ENCODE peak calls at places on chromosomes 1 and 21, in four cellular contexts. N, C, Y and G are unnamed samples.
A peak's percentile ranks its signal among the peaks of the same experiment; 100 is the strongest.

GRCh38 chr1:40824591-40825429 is 37.4 kb downstream of the CITED4 start:
- DNase-seq in Y (no peak), C (no peak), N (no peak), G (no peak)

GRCh38 chr1:229186373-229187056 is 84.4 kb upstream of the RAB4A start:
- DNase-seq in N (no peak), C (no peak), Y (no peak), G (no peak)

GRCh38 chr1:188958461-188959115 is 1519.1 kb downstream of the BRINP3 start:
- DNase-seq in N (no peak), Y (no peak), C (no peak), G (no peak)

GRCh38 chr1:73401666-73402065 is 796.3 kb downstream of the LRRIQ3 start:
- DNase-seq in Y (no peak), N (no peak), C (no peak), G (no peak)

GRCh38 chr1:26887125-26887524 is 3.0 kb downstream of the GPN2 start:
- DNase-seq in N (no peak), C (peak; percentile 23), Y (no peak), G (no peak)

GRCh38 chr1:64093941-64094340 is 109.5 kb upstream of the UBE2U start:
- DNase-seq in C (no peak), N (no peak), Y (no peak), G (no peak)

GRCh38 chr1:207407655-207408256 is 46.4 kb upstream of the CR2 start:
- DNase-seq in Y (no peak), N (no peak), C (peak; percentile 13), G (no peak)

GRCh38 chr1:6273380-6273891 is 12.5 kb upstream of the GPR153 start:
- DNase-seq in N (no peak), C (no peak), Y (no peak), G (no peak)

GRCh38 chr1:227125929-227126545 is 185.9 kb downstream of the COQ8A start:
- DNase-seq in C (no peak), Y (no peak), N (no peak), G (no peak)

GRCh38 chr1:41547781-41548560 is 63.5 kb upstream of the EDN2 start:
- DNase-seq in Y (no peak), C (no peak), N (no peak), G (no peak)

GRCh38 chr1:70204578-70204977 is 801 bp downstream of the LRRC40 start:
- DNase-seq in N (no peak), Y (no peak), C (no peak), G (no peak)

GRCh38 chr1:84768634-84769033 is 78.4 kb upstream of the SSX2IP start:
- DNase-seq in N (no peak), C (no peak), Y (no peak), G (no peak)

GRCh38 chr1:225896937-225897549 is 8.1 kb upstream of the LEFTY1 start:
- DNase-seq in C (peak; percentile 26), Y (no peak), N (peak; percentile 77), G (no peak)

GRCh38 chr21:27759820-27760219 is 792.9 kb upstream of the ADAMTS5 start:
- DNase-seq in N (no peak), C (no peak), Y (no peak), G (no peak)

GRCh38 chr21:27764056-27764455 is 797.2 kb upstream of the ADAMTS5 start:
- DNase-seq in N (no peak), C (no peak), Y (no peak), G (no peak)

GRCh38 chr21:27756191-27756590 is 789.3 kb upstream of the ADAMTS5 start:
- DNase-seq in C (no peak), Y (no peak), N (no peak), G (no peak)

GRCh38 chr21:27761623-27762022 is 794.7 kb upstream of the ADAMTS5 start:
- DNase-seq in Y (no peak), C (no peak), N (no peak), G (no peak)

DNA sequence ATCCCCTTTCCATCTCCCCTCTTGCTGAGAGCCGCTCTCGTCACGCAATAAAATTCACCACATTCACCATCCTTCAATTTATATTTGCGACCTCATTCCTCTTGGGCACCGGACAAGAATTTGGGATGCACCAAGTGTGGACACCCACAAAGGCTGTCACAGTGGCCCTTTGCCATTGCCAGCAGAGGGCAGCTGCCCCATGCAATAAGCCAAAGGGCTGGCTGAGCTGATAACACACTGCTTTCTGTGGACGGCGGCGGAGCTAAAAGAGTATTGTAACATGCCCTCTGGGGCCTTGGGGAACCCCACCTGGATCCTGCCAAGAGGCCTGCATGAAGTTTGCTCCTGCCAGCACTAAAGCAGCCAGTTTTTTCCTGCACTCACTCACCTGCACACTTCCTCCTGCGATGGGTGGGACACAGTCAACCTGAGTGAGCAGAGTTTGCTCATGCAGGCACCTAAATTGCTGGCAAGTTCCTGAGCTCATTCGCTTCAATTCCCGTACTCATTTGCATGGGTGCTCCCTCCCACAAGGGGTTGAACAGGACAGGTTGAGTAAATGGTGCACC is 792.3 kb upstream of the ADAMTS5 start:
- DNase-seq in C (peak; percentile 5), Y (no peak), N (peak; percentile 47), G (no peak)
- TF ChIP-seq CTCF in C (peak; percentile 10), Y (no peak), N (peak; percentile 32), G (no peak)

GRCh38 chr1:2198571-2198970 is 4.0 kb upstream of the FAAP20 start:
- DNase-seq in N (peak; percentile 67), C (no peak), Y (no peak), G (no peak)
- H3K4me3 ChIP-seq in N (no peak overlapping the region), C (no peak overlapping the region), Y (peak overlapping the region; percentile 60), G (no peak overlapping the region)

GRCh38 chr1:46444466-46444865 is 45.2 kb upstream of the DMBX1 start:
- DNase-seq in Y (no peak), C (no peak), N (no peak), G (no peak)
- TF ChIP-seq CTCF in Y (no peak), C (no peak), N (no peak), G (no peak)

GRCh38 chr1:1959840-1960479 is 40.9 kb upstream of the TMEM52 start:
- DNase-seq in N (peak; percentile 81), C (peak; percentile 79), Y (no peak), G (no peak)
- H3K4me3 ChIP-seq in N (no peak overlapping the region), C (no peak overlapping the region), Y (no peak overlapping the region), G (no peak overlapping the region)

GRCh38 chr21:37547615-37547975 is 181.0 kb downstream of the DYRK1A start:
- DNase-seq in Y (no peak), C (no peak), N (no peak), G (peak; percentile 25)

GRCh38 chr21:37546949-37547614 is 180.5 kb downstream of the DYRK1A start:
- DNase-seq in Y (no peak), C (peak; percentile 7), N (no peak), G (peak; percentile 79)

GRCh38 chr21:37542512-37542911 is 175.9 kb downstream of the DYRK1A start:
- DNase-seq in C (no peak), Y (no peak), N (no peak), G (no peak)

GRCh38 chr21:37548521-37548981 is 182.0 kb downstream of the DYRK1A start:
- DNase-seq in C (no peak), Y (no peak), N (no peak), G (peak; percentile 52)

DNA sequence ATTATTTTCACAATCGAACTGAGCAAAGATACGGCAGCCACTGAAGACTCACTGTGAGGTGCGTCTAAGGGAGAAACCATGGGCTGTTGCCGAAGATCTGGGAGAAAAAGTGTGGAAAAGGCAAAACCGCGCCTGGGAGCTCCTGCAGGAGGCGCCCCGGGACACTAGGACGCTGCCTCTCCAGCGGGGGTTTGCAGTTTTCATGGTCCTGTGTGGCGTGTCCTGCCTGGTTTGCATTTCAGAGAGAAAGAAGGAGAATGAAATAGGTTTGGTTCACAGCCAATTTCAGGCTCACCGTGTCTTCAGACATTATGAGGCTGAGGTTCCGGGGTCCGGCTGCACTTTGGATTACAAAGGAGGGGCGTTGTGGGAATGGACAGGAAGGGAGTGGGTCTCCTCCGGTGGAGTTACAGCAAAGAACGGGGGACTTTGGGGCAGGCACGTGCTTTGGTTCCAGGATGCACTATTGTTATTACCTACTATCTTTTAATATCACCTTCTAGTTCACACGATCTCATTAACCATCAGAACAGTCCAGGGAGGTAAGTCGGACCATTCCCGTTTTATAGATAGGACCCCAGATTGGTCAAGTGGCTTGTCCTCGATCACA is 179.8 kb downstream of the DYRK1A start:
- DNase-seq in Y (no peak), N (no peak), C (no peak), G (no peak)
- TF ChIP-seq CTCF in Y (no peak), N (no peak), C (no peak), G (no peak)

DNA sequence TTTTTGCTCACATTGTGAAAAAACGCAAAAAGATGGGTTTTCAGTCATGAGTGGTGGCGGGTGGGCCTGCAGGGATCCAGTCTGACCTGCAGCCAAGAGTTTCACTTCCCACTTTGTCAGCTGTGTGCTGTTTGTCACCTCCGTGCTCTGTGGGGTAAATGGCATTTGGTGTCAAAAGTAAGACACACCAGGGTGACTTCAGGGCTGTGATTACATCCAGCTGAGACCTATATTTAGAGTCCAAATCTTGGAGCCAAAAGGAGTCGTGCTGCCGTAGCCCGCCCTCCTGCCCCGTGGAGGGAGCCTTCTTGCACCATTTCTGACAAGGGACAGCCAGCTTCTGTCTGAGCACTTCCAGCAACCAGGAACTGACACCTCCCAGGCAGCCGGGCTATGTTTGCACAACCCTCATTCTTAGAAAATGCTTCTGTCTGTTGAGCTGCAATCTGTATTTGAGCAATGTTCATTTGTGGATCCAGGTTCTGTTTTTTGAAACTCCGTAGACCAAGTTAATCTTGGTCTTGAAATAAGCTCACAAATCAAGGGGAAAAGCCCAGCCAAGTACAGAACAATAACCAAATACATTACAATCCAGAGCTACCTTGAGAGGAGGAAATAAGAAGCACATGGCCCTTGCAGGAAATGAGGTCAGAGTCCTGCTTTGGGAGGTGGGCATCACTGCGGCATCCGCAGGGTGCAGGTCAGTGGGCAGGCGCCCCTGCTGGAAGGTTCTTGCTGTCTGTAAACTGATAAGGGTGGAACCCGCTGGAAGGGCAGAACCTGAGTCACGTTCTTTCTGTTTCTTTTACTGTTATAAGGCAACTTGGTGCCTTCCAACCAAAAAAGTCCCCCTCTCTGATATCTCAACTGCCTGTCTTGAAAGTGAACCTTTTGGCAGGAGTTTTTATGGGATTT is 14.4 kb downstream of the ABCG1 start:
- DNase-seq in Y (peak; percentile 96), C (peak; percentile 85), N (peak; percentile 77), G (peak; percentile 95)
- H3K4me3 ChIP-seq in Y (peak overlapping the region; percentile 17), C (no peak overlapping the region), N (no peak overlapping the region), G (no peak overlapping the region)

DNA sequence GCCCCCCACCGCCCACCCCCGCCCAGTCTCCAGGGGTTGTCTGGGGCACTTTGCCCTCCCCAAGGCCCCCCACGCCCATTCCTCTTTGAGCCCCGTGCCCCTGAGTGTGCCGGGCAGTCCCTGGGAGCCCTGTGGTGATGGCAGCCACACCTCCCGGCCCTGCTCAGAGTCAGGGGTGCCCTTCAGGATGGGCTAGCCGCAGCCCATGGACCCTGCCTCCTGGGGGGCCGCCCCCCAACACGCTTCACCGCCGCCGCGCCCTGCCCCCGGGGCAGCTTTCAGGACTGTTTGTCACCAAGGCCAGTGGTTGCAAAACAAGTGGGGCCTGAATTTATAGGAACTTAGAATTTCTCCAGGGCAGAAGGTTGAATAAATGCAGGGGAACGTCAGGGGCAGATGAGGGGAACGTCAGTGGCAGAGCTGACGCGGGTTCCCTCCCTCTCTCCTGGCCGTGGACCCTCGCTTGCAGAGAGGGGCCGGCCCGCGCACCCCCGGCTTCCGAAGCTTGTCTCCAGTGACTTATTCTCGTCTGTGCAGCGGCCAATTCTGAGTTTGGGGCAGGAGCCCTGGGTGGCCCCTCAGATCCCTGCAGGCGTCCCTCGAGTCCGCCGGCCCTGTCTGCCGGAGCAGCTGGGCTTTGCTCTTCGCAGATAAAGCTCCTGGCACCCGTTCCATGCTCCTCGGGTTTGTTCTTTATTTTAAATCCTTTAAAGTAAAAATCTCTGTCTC is 41.2 kb upstream of the ADARB1 start:
- DNase-seq in C (no peak), N (no peak), Y (no peak), G (no peak)
- TF ChIP-seq CTCF in C (no peak), N (no peak), Y (no peak), G (no peak)